ENCODE peak calls at places on chromosomes 3 and 15, in nine cellular contexts. Z is NCI-H2171 treated with DMSO at 0.1 percent for 48 hours; P is GM12865; B is lower lobe of right lung; R is effector memory CD8-positive, alpha-beta T cell; M is neuronal stem cell; D is stimulated activated CD4-positive, alpha-beta T cell treated with anti-CD3 and anti-CD28 coated beads, Interleukin-1b, Interleukin-23, amount 100 ng/mL, for 24 hours; V is activated CD4-positive, alpha-beta T cell treated with anti-CD3 and anti-CD28 coated beads for 48 hours; T is KBM-7. X is an unnamed sample.
A peak's percentile ranks its signal among the peaks of the same experiment; 100 is the strongest.

GRCh38 chr15:40927497-40928346 is 1.4 kb upstream of the DLL4 start:
- DNase-seq in B (no peak), V (peak; percentile 19), P (no peak), D (no peak), M (no peak), Z (peak; percentile 87), R (no peak), T (no peak), X (peak; percentile 58)

GRCh38 chr3:188348445-188349244 is 194.7 kb downstream of the LPP start:
- DNase-seq in P (no peak), T (no peak), Z (peak; percentile 31), D (no peak), R (no peak), M (no peak), V (no peak), B (peak; percentile 58), X (no peak)

GRCh38 chr15:69300129-69300588 is 1.4 kb downstream of the PAQR5 start:
- DNase-seq in T (no peak), Z (no peak), M (no peak), B (no peak), P (no peak), R (no peak), D (no peak), V (no peak), X (no peak)

GRCh38 chr3:49769516-49769915 is 16.8 kb downstream of the IP6K1 start:
- DNase-seq in T (no peak), D (no peak), M (no peak), B (no peak), P (no peak), Z (no peak), R (no peak), V (no peak), X (no peak)

GRCh38 chr15:58684036-58684700 is 65.3 kb downstream of the ADAM10 start:
- DNase-seq in P (no peak), R (no peak), Z (no peak), M (peak; percentile 77), B (no peak), T (no peak), D (no peak), V (no peak), X (no peak)

GRCh38 chr3:123834631-123835030 is 49.5 kb downstream of the MYLK start:
- DNase-seq in P (no peak), B (no peak), M (no peak), Z (no peak), R (no peak), D (no peak), T (peak; percentile 29), V (no peak), X (no peak)

GRCh38 chr15:29988689-29989088 is 94.1 kb upstream of the GOLGA8J start:
- DNase-seq in P (no peak), M (no peak), D (no peak), T (no peak), V (no peak), R (no peak), B (no peak), Z (no peak), X (no peak)

GRCh38 chr15:36458406-36458805 is 121.0 kb upstream of the CDIN1 start:
- DNase-seq in P (no peak), Z (no peak), R (no peak), D (no peak), M (no peak), B (no peak), V (no peak), T (no peak), X (no peak)

GRCh38 chr3:124767259-124767658 is 37.0 kb downstream of the UMPS start:
- DNase-seq in T (no peak), Z (no peak), V (no peak), B (no peak), P (no peak), M (no peak), R (no peak), D (no peak), X (no peak)

GRCh38 chr3:18223591-18224338 is 201.4 kb downstream of the SATB1 start:
- DNase-seq in D (no peak), R (no peak), M (no peak), P (peak; percentile 70), T (peak; percentile 98), Z (peak; percentile 14), B (no peak), V (no peak), X (peak; percentile 93)

GRCh38 chr3:185549111-185549510 is 3.3 kb downstream of the LIPH start:
- DNase-seq in M (no peak), V (no peak), Z (no peak), P (peak; percentile 35), D (no peak), T (no peak), B (no peak), R (no peak), X (no peak)

GRCh38 chr3:9826815-9827574 is 16.8 kb downstream of the RPUSD3 start:
- DNase-seq in T (peak; percentile 79), B (peak; percentile 37), V (peak; percentile 45), Z (no peak), P (peak; percentile 47), D (no peak), M (no peak), R (no peak), X (peak; percentile 72)

GRCh38 chr15:70627734-70628541 is 135.4 kb downstream of the UACA start:
- DNase-seq in Z (no peak), V (no peak), D (no peak), M (no peak), B (no peak), T (peak; percentile 98), P (no peak), R (no peak), X (no peak)

GRCh38 chr15:56982987-56983386 is 64.5 kb downstream of the TCF12 start:
- DNase-seq in P (no peak), V (no peak), T (peak; percentile 18), R (no peak), D (no peak), B (no peak), Z (no peak), M (no peak), X (no peak)

GRCh38 chr3:109339714-109340648 is 2.6 kb upstream of the DPPA4 start:
- DNase-seq in B (no peak), M (no peak), P (no peak), R (no peak), V (no peak), D (no peak), Z (no peak), T (no peak), X (no peak)

GRCh38 chr15:92629975-92630626 is 25.5 kb downstream of the FAM174B start:
- DNase-seq in R (no peak), M (no peak), Z (peak; percentile 93), T (peak; percentile 23), B (no peak), V (peak; percentile 24), D (no peak), P (no peak), X (no peak)

GRCh38 chr3:27903447-27903846 is 181.3 kb upstream of the EOMES start:
- DNase-seq in D (no peak), Z (no peak), B (no peak), P (no peak), R (no peak), V (no peak), T (no peak), M (no peak), X (no peak)

GRCh38 chr15:85088300-85088699 is 106.6 kb downstream of the PDE8A start:
- DNase-seq in D (no peak), P (no peak), B (no peak), T (no peak), R (no peak), M (no peak), Z (no peak), V (no peak), X (no peak)

GRCh38 chr3:131007256-131007655 is 19.4 kb downstream of the ASTE1 start:
- DNase-seq in B (no peak), R (no peak), Z (no peak), V (no peak), M (no peak), P (no peak), D (no peak), T (no peak), X (no peak)

GRCh38 chr3:101695779-101696372 is 9.4 kb upstream of the RPL24 start:
- DNase-seq in R (peak; percentile 63), V (no peak), T (peak; percentile 67), B (no peak), Z (no peak), D (no peak), P (peak; percentile 77), M (peak; percentile 65), X (peak; percentile 86)

GRCh38 chr15:31752363-31752762 is 278.0 kb upstream of the CHRNA7 start:
- DNase-seq in T (no peak), V (no peak), R (no peak), P (no peak), M (no peak), Z (no peak), D (no peak), B (no peak), X (no peak)

GRCh38 chr3:13506680-13507079 is 26.6 kb downstream of the HDAC11 start:
- DNase-seq in M (no peak), Z (no peak), V (no peak), P (no peak), R (no peak), B (peak; percentile 19), D (no peak), T (no peak), X (no peak)

GRCh38 chr3:32440481-32441350 is 49.1 kb downstream of the CMTM7 start:
- DNase-seq in V (no peak), D (no peak), T (no peak), M (no peak), B (no peak), Z (peak; percentile 71), R (no peak), P (no peak), X (no peak)

GRCh38 chr3:157029365-157029790 is 130.6 kb downstream of the CCNL1 start:
- DNase-seq in V (no peak), P (peak; percentile 6), D (no peak), M (no peak), Z (no peak), B (no peak), R (no peak), T (peak; percentile 7), X (peak; percentile 60)

GRCh38 chr15:92909131-92909781 is 9.1 kb downstream of the CHD2 start:
- DNase-seq in D (no peak), P (no peak), T (no peak), R (no peak), M (no peak), V (no peak), Z (no peak), B (no peak), X (no peak)

GRCh38 chr15:73244333-73244732 is 124.4 kb downstream of the HCN4 start:
- DNase-seq in V (peak; percentile 9), D (no peak), B (no peak), Z (peak; percentile 21), T (peak; percentile 50), R (no peak), P (peak; percentile 31), M (no peak), X (peak; percentile 42)

GRCh38 chr15:55627730-55628368 is 39.7 kb upstream of the PYGO1 start:
- DNase-seq in V (peak; percentile 12), D (no peak), Z (no peak), P (no peak), M (no peak), B (no peak), T (no peak), R (no peak), X (no peak)

GRCh38 chr3:188853896-188854295 is 317.9 kb upstream of the TPRG1 start:
- DNase-seq in B (no peak), P (no peak), T (no peak), V (no peak), D (no peak), Z (no peak), M (no peak), R (no peak), X (no peak)

GRCh38 chr3:113746955-113747718 is at the start of gene ATP6V1A:
- DNase-seq in R (peak; percentile 74), Z (no peak), P (peak; percentile 87), D (peak; percentile 30), V (peak; percentile 72), T (peak; percentile 55), B (peak; percentile 81), M (peak; percentile 52), X (peak; percentile 53)

GRCh38 chr15:77541421-77542181 is 91.1 kb downstream of the LINGO1 start:
- DNase-seq in M (no peak), R (no peak), T (no peak), B (peak; percentile 67), D (no peak), P (no peak), V (no peak), Z (no peak), X (no peak)

GRCh38 chr3:143135150-143135549 is 15.6 kb downstream of the CHST2 start:
- DNase-seq in Z (no peak), M (no peak), D (no peak), R (no peak), P (peak; percentile 38), B (no peak), V (no peak), T (peak; percentile 60), X (no peak)

X was measured in NAMALWA.